ENCODE peak calls at places on chromosomes 1 and 21, in five cellular contexts. V, M, A, X and O are unnamed samples.

GRCh38 chr1:66284746-66285145 is 249.2 kb upstream of the SGIP1 start:
- DNase-seq in V (no peak), M (no peak), A (no peak), X (no peak), O (no peak)

GRCh38 chr1:212557739-212558664 is 50.6 kb upstream of the ATF3 start:
- DNase-seq in V (peak), M (no peak), A (no peak), X (no peak), O (peak)

GRCh38 chr21:46027855-46028493 is 46.4 kb downstream of the COL6A1 start:
- DNase-seq in V (no peak), M (no peak), A (no peak), X (no peak), O (no peak)

GRCh38 chr1:54347955-54348699 is 58.1 kb downstream of the SSBP3 start:
- DNase-seq in V (no peak), M (no peak), A (no peak), X (peak), O (no peak)

GRCh38 chr1:224637510-224637909 is 21.4 kb downstream of the CNIH3 start:
- DNase-seq in V (no peak), M (no peak), A (no peak), X (no peak), O (no peak)

GRCh38 chr1:35555601-35556477 is 1.4 kb downstream of the KIAA0319L start:
- DNase-seq in V (no peak), M (no peak), A (no peak), X (peak), O (no peak)

GRCh38 chr1:4551706-4552105 is 102.7 kb upstream of the AJAP1 start:
- DNase-seq in V (no peak), M (no peak), A (no peak), X (no peak), O (no peak)

GRCh38 chr1:91166106-91166712 is 144.4 kb upstream of the ZNF644 start:
- DNase-seq in V (peak), M (no peak), A (peak), X (peak), O (peak)

GRCh38 chr1:156893048-156893953 is at the start of gene PEAR1:
- DNase-seq in V (no peak), M (no peak), A (no peak), X (no peak), O (no peak)

GRCh38 chr1:52360595-52360968 is 5.4 kb downstream of the CC2D1B start:
- DNase-seq in V (no peak), M (no peak), A (no peak), X (no peak), O (no peak)

GRCh38 chr1:237756304-237756967 is 134.3 kb downstream of the ZP4 start:
- DNase-seq in V (no peak), M (no peak), A (no peak), X (no peak), O (no peak)

GRCh38 chr21:45150630-45151265 is 76.4 kb downstream of the ADARB1 start:
- DNase-seq in V (no peak), M (no peak), A (no peak), X (no peak), O (no peak)

GRCh38 chr21:22855581-22855980 is 1857.4 kb downstream of the NCAM2 start:
- DNase-seq in V (no peak), M (no peak), A (no peak), X (no peak), O (no peak)

GRCh38 chr1:238370600-238370999 is 479.9 kb upstream of the ZP4 start:
- DNase-seq in V (no peak), M (no peak), A (no peak), X (no peak), O (no peak)

GRCh38 chr21:14582934-14583628 is 37.0 kb upstream of the SAMSN1 start:
- DNase-seq in V (no peak), M (no peak), A (no peak), X (no peak), O (no peak)

GRCh38 chr1:90474158-90474557 is 242.9 kb downstream of the BARHL2 start:
- DNase-seq in V (no peak), M (no peak), A (no peak), X (no peak), O (no peak)

GRCh38 chr1:165449121-165449520 is 4.2 kb upstream of the RXRG start:
- DNase-seq in V (no peak), M (no peak), A (no peak), X (no peak), O (no peak)

GRCh38 chr1:228402638-228403025 is 4.0 kb downstream of the TRIM11 start:
- DNase-seq in V (no peak), M (no peak), A (no peak), X (no peak), O (no peak)

GRCh38 chr1:180778782-180779398 is 133.8 kb upstream of the KIAA1614 start:
- DNase-seq in V (peak), M (no peak), A (no peak), X (peak), O (peak)

DNA sequence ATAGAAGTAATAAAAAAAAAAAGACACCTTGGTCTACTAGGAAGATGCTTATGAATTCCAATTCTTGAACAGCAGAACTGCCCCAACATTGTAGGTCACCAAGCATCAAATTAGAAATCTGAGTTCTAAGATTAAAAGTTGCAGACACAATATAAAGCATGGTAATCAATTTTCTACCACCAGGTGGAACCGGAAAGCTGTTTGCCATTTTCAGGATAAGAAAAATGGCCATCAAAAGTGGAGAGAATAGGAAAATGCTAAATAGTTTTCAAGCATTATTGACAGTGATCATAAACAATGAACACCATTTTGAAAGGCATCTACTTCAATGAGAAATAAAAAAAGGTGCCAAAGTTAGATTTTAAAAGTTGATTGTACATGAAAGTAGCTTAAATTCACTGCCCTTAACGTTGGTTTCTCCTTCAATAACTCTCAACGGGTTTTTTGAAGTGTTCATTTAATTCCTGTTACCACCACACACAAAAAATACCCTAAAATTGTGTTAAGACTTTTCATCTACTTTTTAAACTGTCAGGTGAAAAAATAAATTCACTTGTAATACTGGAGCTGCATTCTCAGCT is 252.9 kb downstream of the KCNT2 start:
- DNase-seq in V (no peak), M (no peak), A (no peak), X (peak), O (no peak)
- TF ChIP-seq SUZ12 in V (no peak), M (no peak), A (no peak), X (no peak), O (no peak)

GRCh38 chr1:26733982-26734381 is 38.2 kb downstream of the ARID1A start:
- DNase-seq in V (no peak), M (no peak), A (no peak), X (no peak), O (no peak)
- TF ChIP-seq SUZ12 in V (no peak), M (no peak), A (no peak), X (no peak), O (no peak)

DNA sequence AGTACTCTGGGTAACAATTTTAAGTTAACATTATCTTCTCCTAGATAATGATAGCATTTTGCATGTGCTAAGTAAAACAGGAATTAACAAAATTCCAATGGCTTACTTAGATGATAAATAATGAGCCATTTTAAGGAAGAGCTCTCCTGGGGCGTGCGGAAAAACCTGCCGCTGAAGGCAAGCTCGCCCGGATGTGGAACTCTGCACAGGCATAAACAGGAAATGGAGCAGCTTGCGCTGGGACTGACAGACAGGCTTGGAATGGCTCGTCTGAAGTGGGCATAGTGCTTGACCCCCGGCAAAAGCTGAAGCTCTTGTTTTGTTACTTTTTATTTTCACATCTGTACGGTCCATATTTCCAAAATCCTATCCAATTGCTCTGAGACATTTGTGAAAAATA is 169.2 kb downstream of the ZNF281 start:
- DNase-seq in V (no peak), M (no peak), A (no peak), X (no peak), O (no peak)
- TF ChIP-seq SUZ12 in V (no peak), M (no peak), A (no peak), X (no peak), O (no peak)

GRCh38 chr1:229410370-229410691 is 23.6 kb downstream of the ACTA1 start:
- DNase-seq in V (no peak), M (no peak), A (no peak), X (no peak), O (no peak)

GRCh38 chr1:229407206-229408026 is 26.5 kb downstream of the ACTA1 start:
- DNase-seq in V (no peak), M (no peak), A (no peak), X (no peak), O (no peak)

GRCh38 chr1:229406798-229407197 is 27.1 kb downstream of the ACTA1 start:
- DNase-seq in V (peak), M (no peak), A (no peak), X (peak), O (no peak)

GRCh38 chr1:229409616-229410369 is 24.1 kb downstream of the ACTA1 start:
- DNase-seq in V (no peak), M (no peak), A (no peak), X (peak), O (no peak)

GRCh38 chr1:229408458-229409037 is 25.3 kb downstream of the ACTA1 start:
- DNase-seq in V (no peak), M (no peak), A (no peak), X (peak), O (no peak)
- TF ChIP-seq SUZ12 in V (no peak), M (no peak), A (no peak), X (no peak), O (no peak)

GRCh38 chr21:44083631-44084291 is 23.4 kb upstream of the PWP2 start:
- DNase-seq in V (no peak), M (no peak), A (no peak), X (no peak), O (no peak)
- TF ChIP-seq SUZ12 in V (no peak), M (no peak), A (no peak), X (no peak), O (no peak)

DNA sequence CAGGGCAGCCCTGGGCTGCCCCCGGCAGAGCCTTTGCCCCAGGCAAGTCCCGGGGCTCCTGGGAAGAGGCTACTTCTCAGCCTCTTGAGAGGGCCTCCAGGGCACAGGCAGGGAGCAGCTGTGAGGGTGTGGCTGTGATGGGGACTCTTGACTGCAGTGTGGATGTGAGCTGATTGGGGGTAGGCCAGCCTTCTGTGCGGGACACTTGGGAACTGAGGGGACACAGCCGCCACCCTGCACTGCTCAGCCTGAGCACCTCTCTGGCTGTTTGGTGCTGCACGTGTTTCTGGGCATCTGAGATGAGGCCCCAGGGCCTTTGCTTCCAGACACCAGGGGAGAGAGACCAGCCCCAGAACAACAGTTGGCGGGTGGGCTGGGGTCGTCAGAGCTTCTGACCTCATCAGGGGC is 62.1 kb downstream of the SKI start:
- DNase-seq in V (no peak), M (no peak), A (no peak), X (no peak), O (no peak)
- TF ChIP-seq SUZ12 in V (no peak), M (no peak), A (no peak), X (no peak), O (no peak)

GRCh38 chr1:215056584-215056983 is 26.0 kb upstream of the KCNK2 start:
- DNase-seq in V (no peak), M (no peak), A (no peak), X (no peak), O (no peak)
- TF ChIP-seq SUZ12 in V (no peak), M (no peak), A (no peak), X (no peak), O (no peak)

GRCh38 chr1:203304919-203305808 is at the start of gene BTG2:
- DNase-seq in V (peak), M (no peak), A (peak), X (peak), O (peak)
- TF ChIP-seq SUZ12 in V (no peak), M (no peak), A (no peak), X (no peak), O (no peak)

GRCh38 chr1:17520473-17521319 is 18.8 kb upstream of the ARHGEF10L start:
- DNase-seq in V (no peak), M (no peak), A (no peak), X (no peak), O (no peak)
- TF ChIP-seq SUZ12 in V (no peak), M (no peak), A (no peak), X (no peak), O (no peak)

DNA sequence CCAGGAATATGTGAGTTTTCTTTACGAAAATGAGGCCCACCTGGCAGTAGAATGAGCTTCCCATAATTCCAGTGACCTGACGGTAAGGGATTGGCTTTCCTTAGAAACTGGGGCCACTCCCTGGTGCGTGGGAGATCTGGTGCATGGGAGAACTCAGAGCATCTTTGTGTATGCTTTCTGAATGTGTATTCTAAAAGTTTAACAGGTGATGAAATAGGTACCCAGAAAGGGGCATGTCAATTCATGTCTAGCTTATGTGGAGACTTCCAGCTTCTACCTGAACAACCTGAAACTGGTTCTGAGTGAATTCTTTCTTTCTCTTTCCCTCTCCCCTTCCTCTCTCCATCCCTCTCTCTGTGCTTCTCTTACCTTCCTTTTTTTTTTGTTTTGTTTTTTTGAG is 15.2 kb upstream of the FCRLA start:
- DNase-seq in V (no peak), M (no peak), A (no peak), X (no peak), O (no peak)
- TF ChIP-seq SUZ12 in V (no peak), M (no peak), A (no peak), X (no peak), O (no peak)